ENCODE peak calls at places on chromosomes 3 and 15, in six cellular contexts. R is suprapubic skin, N is SK-N-SH, Q is stomach, C is A549, M is transverse colon. B is an unnamed sample.
A peak's percentile ranks its signal among the peaks of the same experiment; 100 is the strongest.

GRCh38 chr3:169324454-169324789 is 339.1 kb downstream of the MECOM start:
- DNase-seq in Q (no peak), C (no peak), N (no peak), M (no peak), R (no peak), B (no peak)

GRCh38 chr3:84141571-84141970 is 817.2 kb upstream of the CADM2 start:
- DNase-seq in Q (no peak), R (no peak), M (no peak), N (no peak), C (no peak), B (no peak)

GRCh38 chr3:42739401-42740158 is 33.5 kb downstream of the CCDC13 start:
- DNase-seq in R (no peak), M (no peak), Q (no peak), C (no peak), N (no peak), B (no peak)

GRCh38 chr3:23258110-23258509 is 55.0 kb downstream of the UBE2E2 start:
- DNase-seq in R (no peak), N (no peak), C (no peak), Q (no peak), M (no peak), B (no peak)

GRCh38 chr3:161222662-161223061 is 1.6 kb downstream of the NMD3 start:
- DNase-seq in C (no peak), N (no peak), M (no peak), Q (no peak), R (no peak), B (no peak)

GRCh38 chr15:80550910-80551265 is 144.2 kb upstream of the ABHD17C start:
- DNase-seq in R (no peak), Q (no peak), M (no peak), N (no peak), C (no peak), B (no peak)

GRCh38 chr15:100771745-100772144 is 107.9 kb upstream of the ALDH1A3 start:
- DNase-seq in C (no peak), Q (no peak), M (no peak), R (no peak), N (peak; percentile 69), B (no peak)

GRCh38 chr15:92421980-92422379 is 28.3 kb downstream of the ST8SIA2 start:
- DNase-seq in C (no peak), M (no peak), Q (no peak), R (no peak), N (no peak), B (no peak)

GRCh38 chr3:184874709-184875644 is 63.0 kb downstream of the VPS8 start:
- DNase-seq in C (peak; percentile 5), Q (no peak), N (peak; percentile 47), R (no peak), M (peak; percentile 11), B (no peak)

GRCh38 chr15:68311464-68311835 is 33.9 kb downstream of the FEM1B start:
- DNase-seq in Q (no peak), N (no peak), R (peak; percentile 35), C (no peak), M (no peak), B (no peak)

GRCh38 chr15:40282870-40283614 is at the start of gene ANKRD63:
- DNase-seq in N (peak; percentile 81), M (peak; percentile 36), C (peak; percentile 54), R (no peak), Q (no peak), B (peak; percentile 91)

GRCh38 chr3:147378186-147378503 is 28.2 kb downstream of the ZIC4 start:
- DNase-seq in R (no peak), C (no peak), N (no peak), M (no peak), Q (no peak), B (no peak)

GRCh38 chr15:54820811-54821210 is 375.9 kb downstream of the RSL24D1 start:
- DNase-seq in C (no peak), N (no peak), M (peak; percentile 7), Q (no peak), R (no peak), B (no peak)

GRCh38 chr3:159761377-159761776 is 227.3 kb upstream of the IL12A start:
- DNase-seq in Q (peak; percentile 44), M (peak; percentile 38), R (no peak), N (peak; percentile 44), C (no peak), B (no peak)

GRCh38 chr3:39323454-39323853 is 6.1 kb upstream of the CCR8 start:
- DNase-seq in Q (no peak), C (no peak), N (no peak), M (no peak), R (no peak), B (no peak)

GRCh38 chr15:51869074-51869425 is 39.6 kb downstream of the TMOD3 start:
- DNase-seq in Q (no peak), N (peak; percentile 32), M (peak; percentile 67), R (no peak), C (peak; percentile 70), B (no peak)

GRCh38 chr3:162112719-162113118 is 616.1 kb downstream of the OTOL1 start:
- DNase-seq in M (no peak), R (no peak), N (no peak), C (no peak), Q (no peak), B (no peak)

GRCh38 chr3:194707176-194707575 is 21.5 kb downstream of the FAM43A start:
- DNase-seq in M (no peak), C (no peak), R (no peak), Q (no peak), N (no peak), B (no peak)

GRCh38 chr3:116350119-116350733 is 95.1 kb downstream of the LSAMP start:
- DNase-seq in Q (no peak), C (no peak), N (peak; percentile 16), R (no peak), M (no peak), B (no peak)

DNA sequence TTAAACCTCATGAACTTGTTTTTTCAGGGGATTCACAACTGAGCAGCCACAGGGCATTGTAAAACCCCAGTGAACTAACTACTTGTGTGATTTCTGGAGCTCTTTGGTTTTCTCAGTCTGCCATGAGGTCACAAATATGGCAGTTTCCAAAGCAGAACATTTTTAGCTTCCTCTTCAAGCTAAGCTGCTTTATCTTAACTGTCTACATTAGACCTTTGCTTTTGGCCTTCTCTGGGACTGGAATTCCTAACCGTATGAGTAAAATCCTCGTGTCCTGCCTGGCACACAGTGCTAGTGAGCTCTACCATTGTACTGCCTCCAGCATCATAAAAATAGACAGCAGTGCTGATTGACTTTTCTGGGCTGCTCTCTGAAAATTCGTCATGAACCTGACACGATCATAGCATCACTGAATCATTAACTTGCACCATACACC is 22.1 kb downstream of the CDIN1 start:
- DNase-seq in M (peak; percentile 32), C (no peak), R (peak; percentile 76), Q (no peak), N (no peak), B (no peak)
- TF ChIP-seq EP300 in M (no peak), C (no peak), R (no peak), Q (no peak), N (no peak), B (no peak)

GRCh38 chr3:114213669-114214541 is 23.5 kb downstream of the ZNF80 start:
- DNase-seq in N (peak; percentile 35), M (peak; percentile 19), C (no peak), R (no peak), Q (no peak), B (peak; percentile 35)
- H3K4me1 ChIP-seq in N (peaks cover 3% of the 10 kb centered on the region), M (no peaks in the 10 kb centered on the region), C (no peaks in the 10 kb centered on the region), R (peaks cover 13% of the 10 kb centered on the region), Q (no peaks in the 10 kb centered on the region), B (peaks cover 19% of the 10 kb centered on the region)

DNA sequence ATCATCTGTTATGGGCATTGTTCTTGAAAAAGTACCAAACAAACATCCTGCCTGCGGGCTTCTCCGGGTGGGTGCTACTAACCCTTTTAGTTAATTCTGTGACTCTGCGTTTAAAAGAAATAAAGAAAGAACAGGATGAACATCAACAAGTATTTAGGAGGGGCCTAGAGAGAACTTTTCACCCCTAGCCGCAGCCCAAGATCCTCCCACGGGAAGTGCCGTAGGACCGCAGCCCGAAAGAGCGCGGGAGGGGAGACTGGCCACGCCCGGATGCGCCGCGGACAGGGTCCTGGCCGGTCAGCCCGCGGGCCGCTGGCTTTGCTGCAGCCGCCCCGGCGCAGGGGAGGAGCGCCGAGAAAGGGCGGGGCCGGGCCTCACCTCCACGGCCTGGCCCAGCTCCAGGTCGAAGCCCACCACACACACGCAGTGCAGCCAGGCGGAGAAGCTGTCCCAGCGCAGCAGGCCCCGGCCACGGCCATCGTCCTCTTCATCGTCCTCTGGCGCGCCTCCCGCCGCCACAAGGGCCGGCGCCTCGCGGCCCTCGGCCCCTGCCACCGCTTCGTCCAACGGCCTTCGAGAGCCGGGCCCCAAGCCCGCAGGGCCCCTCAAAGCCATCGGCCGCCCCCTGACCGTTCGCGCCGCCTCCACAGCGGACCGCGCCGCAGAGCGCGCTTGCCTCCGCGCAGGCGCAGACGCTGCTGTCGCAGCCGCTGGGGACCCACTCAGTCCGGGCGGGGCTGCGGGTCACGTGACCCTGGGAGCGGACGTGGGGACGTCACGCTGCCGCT is at the start of gene DENND6A:
- DNase-seq in R (peak; percentile 98), N (peak; percentile 98), C (peak; percentile 84), M (peak; percentile 98), Q (peak; percentile 98), B (peak; percentile 98)
- TF ChIP-seq EP300 in R (no peak), N (peak; percentile 26), C (no peak), M (no peak), Q (no peak), B (no peak)

GRCh38 chr15:90031231-90031791 is 30.2 kb downstream of the ZNF710 start:
- DNase-seq in R (peak; percentile 17), M (peak; percentile 44), Q (no peak), N (no peak), C (no peak), B (no peak)
- H3K4me1 ChIP-seq in R (peaks cover 43% of the 10 kb centered on the region), M (peaks cover 84% of the 10 kb centered on the region), Q (peaks cover 62% of the 10 kb centered on the region), N (peaks cover 11% of the 10 kb centered on the region), C (peaks cover 28% of the 10 kb centered on the region), B (peaks cover 50% of the 10 kb centered on the region)

GRCh38 chr15:64917211-64917610 is 5.5 kb downstream of the ANKDD1A start:
- DNase-seq in M (no peak), N (peak; percentile 26), C (no peak), Q (no peak), R (no peak), B (no peak)
- TF ChIP-seq EP300 in M (no peak), N (no peak), C (no peak), Q (no peak), R (no peak), B (no peak)

GRCh38 chr3:125042725-125043406 is 12.9 kb downstream of the HEG1 start:
- DNase-seq in R (peak; percentile 73), M (no peak), N (no peak), Q (no peak), C (no peak), B (no peak)
- H3K4me1 ChIP-seq in R (peaks cover 70% of the 10 kb centered on the region), M (peaks cover 51% of the 10 kb centered on the region), N (peaks cover 50% of the 10 kb centered on the region), Q (peaks cover 35% of the 10 kb centered on the region), C (no peaks in the 10 kb centered on the region), B (peaks cover 71% of the 10 kb centered on the region)

GRCh38 chr3:81315051-81315450 is 446.4 kb downstream of the GBE1 start:
- DNase-seq in N (no peak), R (no peak), C (no peak), Q (no peak), M (no peak), B (no peak)
- TF ChIP-seq EP300 in N (no peak), R (no peak), C (no peak), Q (no peak), M (no peak), B (no peak)